ENCODE peak calls at places on chromosomes 4 and X, in four cellular contexts. V, F, D and X are unnamed samples.

GRCh38 chr4:102505708-102506107 is 4.5 kb downstream of the NFKB1 start:
- DNase-seq in V (no peak), F (no peak), D (no peak), X (no peak)

GRCh38 chr4:87093443-87094123 is 126.8 kb downstream of the KLHL8 start:
- DNase-seq in V (no peak), F (peak), D (no peak), X (peak)

GRCh38 chr4:177308842-177309524 is 691 bp upstream of the NEIL3 start:
- DNase-seq in V (no peak), F (no peak), D (no peak), X (no peak)

GRCh38 chrX:106894392-106894909 is 8.7 kb downstream of the RIPPLY1 start:
- DNase-seq in V (peak), F (peak), D (peak), X (peak)

GRCh38 chr4:186105721-186106335 is 1.3 kb downstream of the FAM149A start:
- DNase-seq in V (no peak), F (no peak), D (peak), X (no peak)

GRCh38 chr4:25031077-25031606 is 396 bp upstream of the LGI2 start:
- DNase-seq in V (peak), F (no peak), D (peak), X (no peak)

GRCh38 chr4:7766661-7767345 is 172.9 kb downstream of the AFAP1 start:
- DNase-seq in V (peak), F (no peak), D (no peak), X (no peak)

GRCh38 chr4:2819244-2820215 is 24.1 kb upstream of the ADD1 start:
- DNase-seq in V (no peak), F (no peak), D (no peak), X (no peak)

GRCh38 chr4:153616005-153616555 is 68.0 kb upstream of the TLR2 start:
- DNase-seq in V (no peak), F (no peak), D (no peak), X (no peak)

GRCh38 chr4:5888222-5888701 is 4.6 kb downstream of the CRMP1 start:
- DNase-seq in V (no peak), F (no peak), D (no peak), X (no peak)

GRCh38 chrX:24577091-24577490 is 70.1 kb downstream of the PCYT1B start:
- DNase-seq in V (no peak), F (no peak), D (no peak), X (no peak)

GRCh38 chr4:72791054-72791453 is 222.0 kb upstream of the ADAMTS3 start:
- DNase-seq in V (no peak), F (no peak), D (no peak), X (no peak)

GRCh38 chr4:37487668-37488067 is 198.5 kb downstream of the RELL1 start:
- DNase-seq in V (no peak), F (no peak), D (no peak), X (no peak)

GRCh38 chr4:148054275-148054674 is 322.4 kb downstream of the ARHGAP10 start:
- DNase-seq in V (no peak), F (no peak), D (no peak), X (no peak)

DNA sequence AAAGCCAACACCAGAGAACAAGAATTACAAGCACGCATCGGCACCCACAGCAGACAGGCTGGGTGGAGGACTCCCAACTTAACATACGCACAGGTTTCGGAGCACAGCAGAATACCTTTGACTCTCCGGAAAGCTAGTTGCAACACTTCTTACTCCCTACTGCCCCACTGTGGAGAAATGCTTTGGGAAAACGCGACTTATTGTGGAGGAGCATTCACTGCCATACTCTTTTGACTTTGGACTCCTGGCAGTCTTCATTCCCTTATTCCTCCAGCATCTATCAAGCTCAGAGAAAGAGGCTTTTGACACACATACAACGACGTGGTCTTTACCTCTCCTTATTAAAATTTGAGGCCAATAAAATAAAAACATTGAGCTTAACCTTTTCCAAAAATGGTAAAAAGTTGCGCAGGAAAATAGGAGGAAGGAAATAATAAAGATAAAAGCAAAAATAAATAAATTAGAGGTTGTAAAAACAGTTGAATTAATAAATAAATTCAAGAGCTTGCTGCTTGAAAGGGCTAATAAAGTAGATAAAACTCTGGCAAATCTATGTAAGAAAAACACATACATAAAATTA is 41.4 kb upstream of the GPC3 start:
- DNase-seq in V (peak), F (peak), D (peak), X (no peak)
- TF ChIP-seq POLR2AphosphoS5 in V (no peak), F (no peak), D (no peak), X (no peak)

GRCh38 chrX:43629229-43629628 is 26.9 kb upstream of the MAOA start:
- DNase-seq in V (no peak), F (no peak), D (no peak), X (no peak)

GRCh38 chrX:43633757-43634156 is 22.3 kb upstream of the MAOA start:
- DNase-seq in V (no peak), F (no peak), D (no peak), X (no peak)

GRCh38 chrX:43631841-43632240 is 24.3 kb upstream of the MAOA start:
- DNase-seq in V (no peak), F (no peak), D (no peak), X (no peak)

GRCh38 chrX:43627669-43628068 is 28.4 kb upstream of the MAOA start:
- DNase-seq in V (no peak), F (no peak), D (no peak), X (no peak)

GRCh38 chrX:43633081-43633480 is 23.0 kb upstream of the MAOA start:
- DNase-seq in V (no peak), F (no peak), D (no peak), X (no peak)
- TF ChIP-seq POLR2A in V (no peak), F (no peak), D (no peak), X (no peak)

GRCh38 chr4:41120297-41121217 is 93.8 kb downstream of the APBB2 start:
- DNase-seq in V (peak), F (no peak), D (peak), X (no peak)
- TF ChIP-seq POLR2AphosphoS5 in V (no peak), F (no peak), D (no peak), X (no peak)

DNA sequence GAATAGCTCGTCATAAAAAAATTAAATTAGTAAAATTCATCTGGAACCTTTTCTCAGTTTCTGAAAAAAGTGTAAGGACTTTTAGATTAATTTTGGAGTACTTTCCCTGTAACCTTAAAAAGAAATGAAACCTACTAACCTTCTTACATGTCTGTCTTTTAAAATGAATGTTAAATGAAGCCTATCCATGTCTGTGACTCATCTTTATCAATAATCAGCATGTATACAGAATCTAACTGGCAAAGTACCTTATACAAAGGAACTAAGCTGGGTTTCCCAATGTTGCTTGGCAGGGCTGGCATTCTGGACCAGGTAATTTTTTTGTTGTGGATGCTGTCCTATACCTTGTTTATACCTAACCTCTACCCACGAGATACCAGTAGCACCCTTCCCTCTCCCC is 13.6 kb downstream of the FBXW7 start:
- DNase-seq in V (no peak), F (no peak), D (no peak), X (no peak)
- TF ChIP-seq POLR2A in V (no peak), F (no peak), D (no peak), X (no peak)

GRCh38 chr4:107823870-107824366 is 814 bp upstream of the SGMS2 start:
- DNase-seq in V (no peak), F (peak), D (no peak), X (no peak)
- TF ChIP-seq POLR2AphosphoS5 in V (no peak), F (no peak), D (no peak), X (no peak)

GRCh38 chrX:40580537-40581332 is at the start of gene ATP6AP2:
- DNase-seq in V (peak), F (peak), D (peak), X (peak)
- TF ChIP-seq POLR2A in V (peak), F (no peak), D (peak), X (peak)